ENCODE peak calls at places on chromosomes 3 and 15, in four cellular contexts. Y is adrenal gland, Q is ovary, G is prostate gland. W is an unnamed sample.

GRCh38 chr15:26889298-26889898 is 22.5 kb downstream of the GABRA5 start:
- DNase-seq in Q (peak), G (peak), Y (peak), W (no peak)

GRCh38 chr15:58594898-58595297 is 154.6 kb downstream of the ADAM10 start:
- DNase-seq in Q (no peak), G (no peak), Y (no peak), W (no peak)

GRCh38 chr3:172707967-172708366 is 2.9 kb downstream of the NCEH1 start:
- DNase-seq in Q (no peak), G (no peak), Y (no peak), W (no peak)

GRCh38 chr3:149299938-149300791 is 33.3 kb downstream of the TM4SF18 start:
- DNase-seq in G (peak), Q (no peak), Y (peak), W (no peak)

GRCh38 chr15:74040115-74040850 is 42.1 kb downstream of the GOLGA6A start:
- DNase-seq in G (no peak), Q (peak), Y (peak), W (peak)

GRCh38 chr15:57607570-57608000 is 15.9 kb downstream of the MYZAP start:
- DNase-seq in Y (peak), Q (no peak), G (no peak), W (peak)

GRCh38 chr3:29465836-29466235 is 185.0 kb downstream of the RBMS3 start:
- DNase-seq in G (no peak), Q (no peak), Y (no peak), W (no peak)

GRCh38 chr3:52218454-52218853 is 7.0 kb downstream of the TLR9 start:
- DNase-seq in Y (no peak), Q (no peak), G (no peak), W (no peak)

GRCh38 chr15:41983221-41983620 is 10.9 kb upstream of the EHD4 start:
- DNase-seq in Y (peak), Q (no peak), G (no peak), W (peak)

GRCh38 chr3:20340324-20340928 is 154.4 kb upstream of the SGO1 start:
- DNase-seq in G (peak), Y (peak), Q (peak), W (no peak)

GRCh38 chr15:69417581-69417980 is 3.4 kb downstream of the KIF23 start:
- DNase-seq in Y (no peak), G (no peak), Q (no peak), W (no peak)

GRCh38 chr15:59688383-59688887 is 685 bp downstream of the BNIP2 start:
- DNase-seq in G (peak), Q (no peak), Y (no peak), W (no peak)

GRCh38 chr3:52527732-52528595 is 5.7 kb downstream of the NT5DC2 start:
- DNase-seq in Q (no peak), G (no peak), Y (no peak), W (peak)

GRCh38 chr3:32045091-32045964 is 61.1 kb upstream of the GPD1L start:
- DNase-seq in Q (peak), Y (peak), G (peak), W (no peak)

GRCh38 chr15:40956543-40956982 is 3.3 kb downstream of the CHAC1 start:
- DNase-seq in G (no peak), Y (no peak), Q (no peak), W (no peak)
- TF ChIP-seq POLR2A in G (no peak), Y (no peak), Q (no peak), W (no peak)

DNA sequence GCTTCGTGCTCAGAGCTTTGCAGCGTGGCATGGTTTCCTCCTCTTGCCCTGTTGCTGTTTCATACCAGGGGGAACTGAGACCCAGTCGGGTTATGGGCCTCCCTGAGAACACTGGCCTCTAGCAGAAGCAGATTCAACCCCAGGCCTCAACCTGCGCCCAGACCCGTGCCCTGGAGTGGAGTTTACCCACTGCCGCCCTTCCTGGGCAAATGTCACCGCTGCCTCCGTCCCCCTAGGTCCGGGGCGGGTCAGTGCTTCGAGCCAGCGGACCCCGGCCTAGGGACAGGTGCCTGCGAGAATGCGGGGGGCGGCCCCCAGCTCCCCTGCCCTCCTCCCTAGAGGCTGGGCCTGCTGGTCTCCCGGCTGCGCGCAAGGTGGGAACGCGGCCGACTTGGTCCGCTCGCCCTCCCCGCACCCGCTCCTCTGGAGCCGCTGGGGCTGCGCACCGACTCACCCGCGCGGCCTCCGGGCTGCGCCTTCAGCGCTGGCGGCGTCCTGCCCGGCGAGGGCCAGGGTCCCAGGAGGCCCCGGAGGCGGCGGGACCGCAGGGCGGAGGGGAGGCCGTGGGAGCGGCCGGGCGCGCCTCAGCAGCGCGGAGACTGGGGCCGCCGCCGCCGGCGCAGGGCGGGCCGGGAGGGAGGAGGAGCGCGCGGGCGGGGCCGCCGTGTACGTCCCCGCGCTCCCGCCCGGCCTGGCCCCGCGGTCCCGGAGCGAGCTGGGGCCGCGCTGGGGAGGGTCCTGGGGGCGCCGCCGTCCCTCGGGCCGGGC is at the start of gene PIGZ:
- DNase-seq in Y (peak), Q (no peak), G (no peak), W (peak)
- TF ChIP-seq POLR2A in Y (no peak), Q (no peak), G (no peak), W (no peak)

DNA sequence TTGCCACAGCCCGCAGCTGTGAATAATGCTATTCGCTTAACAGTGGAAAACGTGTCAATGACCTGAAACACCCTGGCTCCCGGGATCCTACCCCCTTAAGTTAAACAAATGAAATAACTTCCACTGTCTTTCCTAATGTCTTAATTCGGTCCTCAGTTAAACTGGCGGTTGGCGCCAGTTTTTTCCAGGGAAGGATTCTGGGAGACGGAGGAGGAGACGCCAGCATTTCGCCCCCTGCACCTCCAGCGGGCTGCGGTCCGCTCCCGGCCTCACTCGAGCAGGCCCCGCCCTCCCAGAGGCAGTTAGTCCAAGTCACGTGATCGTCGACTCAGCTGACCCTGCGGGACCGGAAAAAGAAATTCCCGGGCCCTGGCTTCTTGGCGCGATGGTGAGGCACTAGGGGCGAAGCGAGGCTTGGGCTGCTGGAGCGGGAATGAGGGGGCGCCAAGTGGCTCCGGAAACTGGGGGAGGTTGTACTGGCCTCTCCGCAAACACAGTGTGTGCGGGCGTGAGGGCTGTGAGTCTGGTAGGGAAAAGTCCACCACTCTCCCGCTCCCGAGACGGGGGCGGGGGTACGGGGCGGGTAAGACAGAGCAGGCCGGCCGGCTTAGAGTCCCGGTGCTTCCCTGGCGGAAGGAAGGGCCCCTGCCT is at the start of gene COMMD4:
- DNase-seq in Q (peak), G (peak), Y (peak), W (peak)
- TF ChIP-seq POLR2A in Q (no peak), G (no peak), Y (peak), W (no peak)

GRCh38 chr3:11720220-11721113 is 76.8 kb upstream of the VGLL4 start:
- DNase-seq in Q (peak), G (peak), Y (peak), W (peak)
- TF ChIP-seq POLR2A in Q (peak), G (peak), Y (no peak), W (no peak)

DNA sequence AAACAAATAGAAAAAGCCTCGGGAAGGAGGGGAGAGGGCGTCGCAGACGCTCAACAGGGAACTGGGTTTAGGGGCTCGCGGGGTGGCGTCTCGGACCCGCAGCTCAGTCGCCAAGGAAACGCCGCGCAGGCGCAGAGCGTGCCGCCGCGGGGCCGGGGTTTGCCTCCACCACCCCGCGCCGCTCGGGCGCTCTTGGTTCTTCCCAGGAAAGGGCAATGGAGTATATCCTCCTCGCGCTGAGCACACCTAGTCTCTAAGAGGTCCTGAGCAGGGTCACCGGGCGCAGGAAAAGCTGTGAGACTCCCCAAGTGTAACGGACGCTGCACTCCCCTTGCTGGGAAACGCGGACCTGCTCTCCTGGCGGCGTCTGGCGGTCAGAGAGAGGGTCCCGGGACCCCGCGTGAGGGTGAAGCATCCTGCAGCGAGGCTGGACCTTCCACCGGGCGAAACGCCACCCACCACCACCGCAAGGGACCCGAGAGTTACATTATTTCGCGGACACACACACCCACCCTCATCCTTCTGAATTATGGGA is 713 bp downstream of the PLCH1 start:
- DNase-seq in G (peak), Q (peak), Y (peak), W (no peak)
- TF ChIP-seq POLR2A in G (peak), Q (no peak), Y (no peak), W (no peak)

W was measured in suprapubic skin.